ENCODE peak calls at places on chromosomes 6 and 20, in six cellular contexts. K, S, O, M, X and P are unnamed samples.

GRCh38 chr20:53834044-53834442 is 236.4 kb downstream of the BCAS1 start:
- DNase-seq in K (no peak), S (no peak), O (peak), M (no peak), X (no peak), P (peak)

GRCh38 chr6:38404355-38404754 is 235.4 kb downstream of the BTBD9 start:
- DNase-seq in K (no peak), S (no peak), O (no peak), M (no peak), X (no peak), P (peak)

GRCh38 chr20:57618091-57618765 is 2.0 kb downstream of the ZBP1 start:
- DNase-seq in K (peak), S (peak), O (no peak), M (peak), X (no peak), P (peak)

GRCh38 chr6:131728296-131728939 is 17.6 kb upstream of the CTAGE9 start:
- DNase-seq in K (no peak), S (no peak), O (no peak), M (no peak), X (no peak), P (no peak)

GRCh38 chr6:165645919-165646318 is 17.1 kb downstream of the PDE10A start:
- DNase-seq in K (no peak), S (no peak), O (no peak), M (no peak), X (no peak), P (no peak)

GRCh38 chr6:15615837-15616236 is 47.0 kb downstream of the DTNBP1 start:
- DNase-seq in K (no peak), S (no peak), O (no peak), M (no peak), X (no peak), P (no peak)

GRCh38 chr20:8803065-8803464 is 265.8 kb upstream of the PLCB4 start:
- DNase-seq in K (no peak), S (no peak), O (no peak), M (no peak), X (no peak), P (no peak)

GRCh38 chr20:49287555-49288249 is 9.8 kb upstream of the ZNFX1 start:
- DNase-seq in K (no peak), S (no peak), O (no peak), M (no peak), X (no peak), P (no peak)